ENCODE peak calls at places on chromosomes 13 and 19, in seven cellular contexts. B, G, P, U, N, X and L are unnamed samples.

GRCh38 chr13:37026778-37027177 is 26.2 kb downstream of the EXOSC8 start:
- DNase-seq in B (no peak), G (no peak), P (no peak), U (no peak), N (no peak), X (no peak), L (no peak)

GRCh38 chr13:88456155-88456554 is 785.0 kb downstream of the SLITRK5 start:
- DNase-seq in B (no peak), G (no peak), P (no peak), U (no peak), N (no peak), X (no peak), L (no peak)

GRCh38 chr13:85724554-85725432 is 74.4 kb downstream of the SLITRK6 start:
- DNase-seq in B (no peak), G (peak; percentile 79), P (no peak), U (no peak), N (no peak), X (no peak), L (no peak)

GRCh38 chr19:48117515-48118330 is 7.1 kb upstream of the PLA2G4C start:
- DNase-seq in B (no peak), G (no peak), P (no peak), U (no peak), N (no peak), X (no peak), L (no peak)

GRCh38 chr19:1213391-1214286 is 8.1 kb downstream of the STK11 start:
- DNase-seq in B (no peak), G (no peak), P (no peak), U (no peak), N (no peak), X (peak; percentile 62), L (peak; percentile 42)

GRCh38 chr19:43768273-43769050 is 12.3 kb downstream of the KCNN4 start:
- DNase-seq in B (no peak), G (peak; percentile 81), P (no peak), U (no peak), N (no peak), X (no peak), L (no peak)

GRCh38 chr19:50313812-50314536 is 15.2 kb downstream of the KCNC3 start:
- DNase-seq in B (no peak), G (no peak), P (no peak), U (no peak), N (no peak), X (no peak), L (no peak)

GRCh38 chr19:5586300-5587070 is 18.7 kb upstream of the TINCR start:
- DNase-seq in B (no peak), G (no peak), P (no peak), U (no peak), N (no peak), X (no peak), L (no peak)

GRCh38 chr19:35629332-35629633 is 447 bp downstream of the RBM42 start:
- DNase-seq in B (no peak), G (no peak), P (no peak), U (no peak), N (no peak), X (no peak), L (no peak)

GRCh38 chr13:62933809-62934208 is 1518.2 kb upstream of the PCDH20 start:
- DNase-seq in B (no peak), G (no peak), P (no peak), U (no peak), N (no peak), X (no peak), L (no peak)

GRCh38 chr13:78382481-78382880 is 220.9 kb downstream of the POU4F1 start:
- DNase-seq in B (no peak), G (no peak), P (no peak), U (no peak), N (no peak), X (no peak), L (no peak)

GRCh38 chr19:48543121-48543710 is 8.8 kb upstream of the SULT2B1 start:
- DNase-seq in B (no peak), G (no peak), P (no peak), U (no peak), N (peak; percentile 92), X (peak; percentile 58), L (no peak)

GRCh38 chr19:2047449-2048103 is 3.5 kb downstream of the MKNK2 start:
- DNase-seq in B (no peak), G (no peak), P (peak; percentile 40), U (no peak), N (peak; percentile 39), X (peak; percentile 55), L (peak; percentile 37)

GRCh38 chr13:76383671-76384461 is 502.3 kb downstream of the KCTD12 start:
- DNase-seq in B (no peak), G (no peak), P (no peak), U (no peak), N (no peak), X (peak; percentile 52), L (peak; percentile 28)

GRCh38 chr13:41034862-41035261 is 15.7 kb upstream of the ELF1 start:
- DNase-seq in B (no peak), G (no peak), P (no peak), U (no peak), N (no peak), X (no peak), L (no peak)

GRCh38 chr13:35599385-35599784 is 122.9 kb upstream of the MAB21L1 start:
- DNase-seq in B (no peak), G (no peak), P (no peak), U (no peak), N (no peak), X (no peak), L (no peak)

GRCh38 chr19:28042516-28042915 is 1170.4 kb downstream of the UQCRFS1 start:
- DNase-seq in B (no peak), G (no peak), P (no peak), U (no peak), N (no peak), X (no peak), L (no peak)

GRCh38 chr13:33072282-33072681 is 56.1 kb downstream of the KL start:
- DNase-seq in B (no peak), G (no peak), P (no peak), U (peak; percentile 5), N (no peak), X (no peak), L (no peak)

GRCh38 chr19:17475541-17476115 is 5.3 kb downstream of the SLC27A1 start:
- DNase-seq in B (no peak), G (no peak), P (no peak), U (peak; percentile 84), N (peak; percentile 90), X (peak; percentile 67), L (no peak)

GRCh38 chr19:30667227-30667626 is 295.0 kb downstream of the ZNF536 start:
- DNase-seq in B (no peak), G (peak; percentile 67), P (no peak), U (no peak), N (no peak), X (no peak), L (no peak)

GRCh38 chr13:99342723-99343315 is 35.6 kb upstream of the GPR183 start:
- DNase-seq in B (no peak), G (no peak), P (no peak), U (no peak), N (no peak), X (no peak), L (no peak)

GRCh38 chr19:12284226-12284625 is 10.5 kb downstream of the ZNF44 start:
- DNase-seq in B (no peak), G (no peak), P (no peak), U (no peak), N (no peak), X (no peak), L (no peak)

GRCh38 chr19:45144431-45145269 is 16.1 kb downstream of the NKPD1 start:
- DNase-seq in B (no peak), G (no peak), P (no peak), U (no peak), N (no peak), X (no peak), L (no peak)

GRCh38 chr13:61110804-61111203 is 304.8 kb downstream of the PCDH20 start:
- DNase-seq in B (no peak), G (no peak), P (no peak), U (no peak), N (no peak), X (no peak), L (no peak)

GRCh38 chr19:10388957-10389356 is 8.6 kb upstream of the TYK2 start:
- DNase-seq in B (peak; percentile 82), G (peak; percentile 98), P (peak; percentile 81), U (peak; percentile 65), N (peak; percentile 86), X (peak; percentile 90), L (peak; percentile 90)

GRCh38 chr19:13830761-13831481 is 35.7 kb downstream of the ZSWIM4 start:
- DNase-seq in B (no peak), G (no peak), P (no peak), U (no peak), N (no peak), X (no peak), L (no peak)

GRCh38 chr19:29092712-29093552 is 120.0 kb downstream of the UQCRFS1 start:
- DNase-seq in B (no peak), G (peak; percentile 74), P (no peak), U (no peak), N (no peak), X (no peak), L (no peak)

GRCh38 chr13:100490692-100491091 is 97.9 kb downstream of the GGACT start:
- DNase-seq in B (no peak), G (peak; percentile 42), P (no peak), U (no peak), N (peak; percentile 1), X (no peak), L (no peak)

GRCh38 chr19:50327013-50327412 is 2.2 kb downstream of the KCNC3 start:
- DNase-seq in B (no peak), G (no peak), P (no peak), U (no peak), N (no peak), X (no peak), L (no peak)

GRCh38 chr13:111448504-111448903 is 128.1 kb downstream of the TEX29 start:
- DNase-seq in B (no peak), G (no peak), P (no peak), U (no peak), N (no peak), X (no peak), L (no peak)

GRCh38 chr13:38902551-38902950 is 88.1 kb downstream of the STOML3 start:
- DNase-seq in B (no peak), G (no peak), P (no peak), U (no peak), N (no peak), X (no peak), L (no peak)

GRCh38 chr13:42860485-42860884 is 79.1 kb downstream of the FAM216B start:
- DNase-seq in B (no peak), G (no peak), P (no peak), U (no peak), N (no peak), X (no peak), L (no peak)

GRCh38 chr19:2274185-2274711 is 7.7 kb downstream of the PEAK3 start:
- DNase-seq in B (no peak), G (no peak), P (no peak), U (no peak), N (no peak), X (no peak), L (no peak)

GRCh38 chr13:105918842-105919741 is 616.4 kb downstream of the EFNB2 start:
- DNase-seq in B (no peak), G (no peak), P (no peak), U (no peak), N (peak; percentile 47), X (peak; percentile 60), L (no peak)

GRCh38 chr13:97057196-97057595 is 62.9 kb upstream of the OXGR1 start:
- DNase-seq in B (no peak), G (no peak), P (no peak), U (no peak), N (no peak), X (no peak), L (no peak)

GRCh38 chr13:43307921-43308433 is 284.6 kb downstream of the DNAJC15 start:
- DNase-seq in B (no peak), G (peak; percentile 94), P (no peak), U (no peak), N (no peak), X (peak; percentile 90), L (peak; percentile 94)